ENCODE peak calls at places on chromosomes 4 and X, in six cellular contexts. E is H1, I is IMR-90, J is A549, G is HepG2, W is GM12878. D is an unnamed sample.

GRCh38 chr4:152659806-152660205 is 20.0 kb downstream of the TMEM154 start:
- DNase-seq in E (no peak), I (no peak), J (no peak), G (no peak), W (no peak), D (no peak)

GRCh38 chr4:138007572-138007971 is 234.6 kb downstream of the SLC7A11 start:
- DNase-seq in E (no peak), I (no peak), J (no peak), G (peak), W (no peak), D (peak)

GRCh38 chrX:7334253-7334935 is 186.4 kb upstream of the PUDP start:
- DNase-seq in E (no peak), I (peak), J (no peak), G (no peak), W (no peak), D (no peak)

GRCh38 chr4:20248155-20248558 is 3.5 kb upstream of the SLIT2 start:
- DNase-seq in E (no peak), I (peak), J (no peak), G (peak), W (no peak), D (no peak)

GRCh38 chrX:108217877-108218276 is 126.3 kb downstream of the ATG4A start:
- DNase-seq in E (no peak), I (no peak), J (no peak), G (no peak), W (no peak), D (no peak)

GRCh38 chr4:10006236-10006603 is 15.1 kb downstream of the SLC2A9 start:
- DNase-seq in E (no peak), I (no peak), J (peak), G (peak), W (peak), D (no peak)

GRCh38 chrX:1468250-1468772 is 15.6 kb upstream of the ASMTL start:
- DNase-seq in E (peak), I (no peak), J (peak), G (no peak), W (peak), D (no peak)

GRCh38 chr4:6416518-6417286 is 55.7 kb downstream of the PPP2R2C start:
- DNase-seq in E (no peak), I (no peak), J (no peak), G (no peak), W (no peak), D (no peak)

GRCh38 chr4:10131202-10131601 is 14.6 kb upstream of the WDR1 start:
- DNase-seq in E (no peak), I (no peak), J (no peak), G (no peak), W (no peak), D (no peak)

GRCh38 chr4:107094332-107094731 is 58.2 kb upstream of the DKK2 start:
- DNase-seq in E (no peak), I (peak), J (no peak), G (peak), W (no peak), D (no peak)

GRCh38 chr4:158461336-158461735 is 60.3 kb upstream of the RXFP1 start:
- DNase-seq in E (no peak), I (peak), J (no peak), G (no peak), W (no peak), D (no peak)

GRCh38 chrX:19824603-19825002 is 62.8 kb downstream of the SH3KBP1 start:
- DNase-seq in E (no peak), I (peak), J (no peak), G (no peak), W (no peak), D (no peak)

GRCh38 chrX:132716006-132716405 is 227.2 kb upstream of the MBNL3 start:
- DNase-seq in E (no peak), I (no peak), J (no peak), G (no peak), W (no peak), D (no peak)

GRCh38 chr4:111780965-111781364 is 364.3 kb upstream of the FAM241A start:
- DNase-seq in E (no peak), I (no peak), J (no peak), G (no peak), W (no peak), D (no peak)

GRCh38 chr4:11428161-11428700 is 463 bp downstream of the HS3ST1 start:
- DNase-seq in E (no peak), I (no peak), J (peak), G (no peak), W (no peak), D (no peak)

GRCh38 chr4:2333356-2333841 is 71.5 kb upstream of the MXD4 start:
- DNase-seq in E (no peak), I (no peak), J (no peak), G (no peak), W (peak), D (no peak)

GRCh38 chr4:61507091-61507490 is 307.0 kb downstream of the ADGRL3 start:
- DNase-seq in E (no peak), I (no peak), J (no peak), G (no peak), W (no peak), D (no peak)

GRCh38 chr4:139581096-139581495 is 25.1 kb upstream of the SETD7 start:
- DNase-seq in E (no peak), I (no peak), J (no peak), G (no peak), W (no peak), D (no peak)

GRCh38 chr4:53055274-53055673 is 193.2 kb downstream of the RASL11B start:
- DNase-seq in E (no peak), I (peak), J (no peak), G (no peak), W (no peak), D (no peak)

GRCh38 chr4:1234296-1234695 is 14.6 kb downstream of the CTBP1 start:
- DNase-seq in E (no peak), I (peak), J (no peak), G (no peak), W (no peak), D (no peak)

GRCh38 chr4:128249787-128250668 is 37.6 kb downstream of the PGRMC2 start:
- DNase-seq in E (no peak), I (no peak), J (no peak), G (no peak), W (no peak), D (no peak)

GRCh38 chr4:26076000-26076587 is 162.1 kb downstream of the SMIM20 start:
- DNase-seq in E (no peak), I (peak), J (no peak), G (no peak), W (peak), D (no peak)

DNA sequence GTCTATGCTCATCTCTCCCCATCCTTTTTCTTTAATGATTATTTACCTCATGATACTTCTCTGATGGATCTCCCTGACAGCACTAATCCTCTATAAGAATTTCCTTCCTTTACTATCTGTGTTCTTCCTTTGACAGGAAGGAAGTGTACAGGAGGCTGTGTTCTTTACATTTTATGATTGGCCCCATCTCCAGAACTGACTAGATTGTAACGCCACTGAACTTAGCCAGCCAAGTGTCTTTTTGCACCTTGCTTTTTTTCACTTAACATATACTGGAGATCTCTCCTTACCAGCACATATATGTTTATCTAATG is 3.9 kb upstream of the WWC2 start:
- DNase-seq in E (no peak), I (no peak), J (no peak), G (no peak), W (no peak), D (no peak)
- TF ChIP-seq CEBPB in E (no peak), I (no peak), J (no peak), G (no peak), W (no peak), D (no peak)

GRCh38 chr4:143625632-143626031 is 74.8 kb downstream of the FREM3 start:
- DNase-seq in E (no peak), I (no peak), J (no peak), G (no peak), W (no peak), D (no peak)

GRCh38 chr4:143626134-143626859 is 74.2 kb downstream of the FREM3 start:
- DNase-seq in E (no peak), I (no peak), J (no peak), G (no peak), W (no peak), D (no peak)
- TF ChIP-seq CEBPB in E (no peak), I (no peak), J (no peak), G (no peak), W (no peak), D (no peak)

DNA sequence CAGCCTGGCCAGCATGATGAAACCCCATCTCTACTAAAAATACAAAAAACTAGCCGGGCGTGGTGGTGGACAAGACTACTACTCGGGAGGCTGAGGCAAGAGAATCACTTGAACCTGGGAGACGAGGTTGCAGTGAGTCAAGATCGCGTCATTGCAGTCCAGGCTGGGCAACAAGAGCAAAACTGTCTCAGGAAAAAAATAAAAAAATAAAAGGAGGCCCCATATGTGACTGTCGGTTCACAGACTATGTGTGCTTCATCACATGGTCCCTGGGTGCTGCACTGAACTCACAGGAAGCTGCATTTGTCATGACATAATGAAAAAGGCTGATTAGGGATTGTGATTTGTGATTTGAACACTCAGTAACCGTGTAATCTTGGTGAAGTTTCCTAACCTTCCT is 6.4 kb downstream of the TRIML1 start:
- DNase-seq in E (no peak), I (peak), J (no peak), G (no peak), W (no peak), D (no peak)
- TF ChIP-seq CEBPB in E (no peak), I (no peak), J (no peak), G (no peak), W (no peak), D (no peak)

GRCh38 chrX:28303486-28303885 is 283.8 kb upstream of the IL1RAPL1 start:
- DNase-seq in E (no peak), I (no peak), J (no peak), G (no peak), W (no peak), D (no peak)
- TF ChIP-seq CEBPB in E (no peak), I (no peak), J (no peak), G (no peak), W (no peak), D (no peak)

GRCh38 chrX:52576946-52577345 is 60.1 kb upstream of the XAGE1B start:
- DNase-seq in E (peak), I (no peak), J (no peak), G (no peak), W (no peak), D (no peak)

GRCh38 chrX:52577464-52578173 is 60.8 kb upstream of the XAGE1B start:
- DNase-seq in E (no peak), I (no peak), J (no peak), G (no peak), W (no peak), D (no peak)

GRCh38 chrX:52576474-52576873 is 59.6 kb upstream of the XAGE1B start:
- DNase-seq in E (no peak), I (no peak), J (no peak), G (no peak), W (no peak), D (no peak)

GRCh38 chrX:52574416-52575275 is 57.8 kb upstream of the XAGE1B start:
- DNase-seq in E (peak), I (peak), J (peak), G (peak), W (peak), D (peak)
- TF ChIP-seq CEBPB in E (no peak), I (no peak), J (no peak), G (no peak), W (no peak), D (no peak)

GRCh38 chr4:81565137-81565870 is 93.6 kb upstream of the RASGEF1B start:
- DNase-seq in E (no peak), I (no peak), J (no peak), G (no peak), W (no peak), D (no peak)
- TF ChIP-seq CEBPB in E (no peak), I (no peak), J (no peak), G (no peak), W (no peak), D (no peak)

GRCh38 chr4:23171971-23172370 is 479.2 kb downstream of the GBA3 start:
- DNase-seq in E (no peak), I (no peak), J (no peak), G (no peak), W (no peak), D (no peak)
- TF ChIP-seq CEBPB in E (no peak), I (no peak), J (no peak), G (no peak), W (no peak), D (no peak)

D was measured in K562.